ENCODE peak calls at places on chromosomes 7 and 10, in four cellular contexts. E is GM12865, L is left cardiac atrium, P is IMR-90. A is an unnamed sample.

GRCh38 chr10:130720235-130720634 is 584.0 kb downstream of the GLRX3 start:
- DNase-seq in P (no peak), L (no peak), E (no peak), A (no peak)

GRCh38 chr10:103458720-103459119 is at the start of gene CALHM1:
- DNase-seq in L (no peak), P (no peak), E (peak), A (peak)

GRCh38 chr7:20514364-20514763 is 101.1 kb upstream of the ABCB5 start:
- DNase-seq in P (no peak), L (peak), E (no peak), A (no peak)

GRCh38 chr7:96933067-96933645 is 72.2 kb upstream of the DLX6 start:
- DNase-seq in P (no peak), E (no peak), L (no peak), A (no peak)

GRCh38 chr7:6092953-6093354 is 61.8 kb downstream of the ANKRD61 start:
- DNase-seq in E (no peak), P (no peak), L (no peak), A (no peak)

GRCh38 chr10:69315100-69315542 is 36.8 kb downstream of the HK1 start:
- DNase-seq in L (no peak), E (no peak), P (no peak), A (no peak)

GRCh38 chr10:12834116-12834515 is 167.4 kb downstream of the CCDC3 start:
- DNase-seq in L (no peak), E (no peak), P (no peak), A (no peak)

GRCh38 chr7:140403878-140404564 is at the start of gene RAB19:
- DNase-seq in E (peak), L (no peak), P (no peak), A (peak)

GRCh38 chr7:114653391-114654088 is 238.9 kb downstream of the FOXP2 start:
- DNase-seq in E (no peak), L (peak), P (peak), A (no peak)

GRCh38 chr7:4631664-4632171 is 50.4 kb upstream of the FOXK1 start:
- DNase-seq in P (peak), L (peak), E (no peak), A (peak)

GRCh38 chr10:78502208-78502943 is 468.7 kb downstream of the RPS24 start:
- DNase-seq in P (peak), E (no peak), L (no peak), A (no peak)

GRCh38 chr7:29084832-29085231 is 61.5 kb downstream of the CPVL start:
- DNase-seq in E (peak), L (no peak), P (no peak), A (no peak)

GRCh38 chr10:121608669-121609190 is 10.5 kb upstream of the FGFR2 start:
- DNase-seq in P (no peak), E (peak), L (peak), A (no peak)

GRCh38 chr10:49512121-49512809 is 26.7 kb downstream of the ERCC6 start:
- DNase-seq in L (no peak), P (peak), E (peak), A (no peak)

GRCh38 chr7:140348161-140348849 is 50.0 kb downstream of the SLC37A3 start:
- DNase-seq in E (no peak), P (peak), L (no peak), A (no peak)

GRCh38 chr7:68793513-68793912 is 804.8 kb upstream of the AUTS2 start:
- DNase-seq in P (no peak), E (no peak), L (no peak), A (no peak)

GRCh38 chr7:2715341-2716231 is 27.6 kb downstream of the AMZ1 start:
- DNase-seq in L (no peak), P (peak), E (no peak), A (no peak)

GRCh38 chr7:5360971-5361370 is 62.7 kb downstream of the TNRC18 start:
- DNase-seq in E (no peak), L (no peak), P (no peak), A (no peak)

GRCh38 chr7:2350055-2350454 is 4.6 kb upstream of the EIF3B start:
- DNase-seq in L (no peak), P (no peak), E (no peak), A (no peak)

GRCh38 chr10:122374859-122375721 is 582 bp downstream of the PLEKHA1 start:
- DNase-seq in E (peak), L (peak), P (peak), A (no peak)

GRCh38 chr10:69069090-69070042 is 18.5 kb upstream of the SRGN start:
- DNase-seq in L (no peak), P (no peak), E (no peak), A (no peak)

GRCh38 chr7:52154382-52154781 is 837.8 kb upstream of the COBL start:
- DNase-seq in P (no peak), L (no peak), E (no peak), A (no peak)

GRCh38 chr7:128932862-128933821 is 4.6 kb upstream of the IRF5 start:
- DNase-seq in L (no peak), E (peak), P (no peak), A (no peak)

GRCh38 chr10:123579675-123580074 is 86.5 kb upstream of the GPR26 start:
- DNase-seq in E (no peak), P (no peak), L (no peak), A (no peak)

GRCh38 chr7:105355701-105356100 is 33.0 kb downstream of the SRPK2 start:
- DNase-seq in P (no peak), L (no peak), E (peak), A (no peak)

GRCh38 chr10:71694567-71694968 is 25.0 kb downstream of the C10orf105 start:
- DNase-seq in E (peak), L (no peak), P (no peak), A (no peak)

GRCh38 chr10:121788717-121789116 is 139.1 kb downstream of the ATE1 start:
- DNase-seq in P (no peak), E (no peak), L (no peak), A (no peak)

GRCh38 chr7:101564778-101565211 is 64.3 kb downstream of the MYL10 start:
- DNase-seq in E (no peak), P (no peak), L (no peak), A (no peak)

GRCh38 chr7:25949672-25950487 is 202.1 kb upstream of the NFE2L3 start:
- DNase-seq in P (no peak), L (no peak), E (peak), A (no peak)

GRCh38 chr10:45410489-45410806 is 36.4 kb downstream of the ALOX5 start:
- DNase-seq in L (no peak), E (no peak), P (no peak), A (no peak)

GRCh38 chr7:152583006-152583405 is 92.9 kb downstream of the XRCC2 start:
- DNase-seq in P (no peak), E (no peak), L (no peak), A (no peak)

GRCh38 chr7:47648301-47648900 is 66.5 kb upstream of the TNS3 start:
- DNase-seq in P (peak), L (no peak), E (no peak), A (no peak)

GRCh38 chr7:156943091-156944041 is 6.1 kb upstream of the NOM1 start:
- DNase-seq in P (no peak), E (no peak), L (no peak), A (no peak)

GRCh38 chr7:30785786-30786185 is 14.6 kb downstream of the MINDY4 start:
- DNase-seq in L (no peak), E (no peak), P (no peak), A (no peak)

GRCh38 chr10:98916751-98917150 is 318.9 kb downstream of the HPSE2 start:
- DNase-seq in P (peak), L (no peak), E (no peak), A (no peak)

GRCh38 chr10:95245425-95246055 is 45.3 kb downstream of the PDLIM1 start:
- DNase-seq in P (peak), E (peak), L (no peak), A (no peak)

GRCh38 chr7:122430710-122431109 is 126.2 kb upstream of the FEZF1 start:
- DNase-seq in P (no peak), L (no peak), E (no peak), A (no peak)

GRCh38 chr10:29430101-29430500 is 141.2 kb downstream of the LYZL1 start:
- DNase-seq in P (peak), E (no peak), L (no peak), A (no peak)

A was measured in NCI-H2107.